ENCODE peak calls at places on chromosomes 5 and 9, in four cellular contexts. H is stomach, O is dorsolateral prefrontal cortex, M is colonic mucosa. T is an unnamed sample.

GRCh38 chr5:140548791-140549190 is 1.3 kb downstream of the EIF4EBP3 start:
- DNase-seq in H (no peak), O (no peak), M (no peak), T (no peak)

GRCh38 chr9:16348531-16348930 is 521.9 kb downstream of the BNC2 start:
- DNase-seq in H (no peak), O (no peak), M (no peak), T (no peak)

GRCh38 chr5:78509884-78510769 is 138.4 kb downstream of the LHFPL2 start:
- DNase-seq in H (peak), O (peak), M (peak), T (peak)

GRCh38 chr9:116327702-116328440 is 174.3 kb downstream of the PAPPA start:
- DNase-seq in H (no peak), O (no peak), M (no peak), T (peak)

GRCh38 chr5:115979628-115980041 is 17.4 kb downstream of the LVRN start:
- DNase-seq in H (no peak), O (no peak), M (no peak), T (no peak)

GRCh38 chr9:125323615-125324014 is 62.0 kb downstream of the GAPVD1 start:
- DNase-seq in H (no peak), O (no peak), M (no peak), T (no peak)

GRCh38 chr5:71537681-71538080 is 49.5 kb upstream of the MCCC2 start:
- DNase-seq in H (no peak), O (no peak), M (no peak), T (no peak)

GRCh38 chr9:84823426-84824271 is 154.1 kb downstream of the NTRK2 start:
- DNase-seq in H (no peak), O (no peak), M (peak), T (peak)

GRCh38 chr5:171783051-171783450 is 2.6 kb upstream of the SMIM23 start:
- DNase-seq in H (no peak), O (no peak), M (no peak), T (no peak)

GRCh38 chr5:160685695-160686094 is 166.3 kb downstream of the ATP10B start:
- DNase-seq in H (no peak), O (no peak), M (no peak), T (no peak)

GRCh38 chr5:143405063-143405746 is 1.7 kb upstream of the NR3C1 start:
- DNase-seq in H (peak), O (peak), M (peak), T (peak)

GRCh38 chr9:130995399-130995941 is 13.5 kb upstream of the LAMC3 start:
- DNase-seq in H (no peak), O (peak), M (peak), T (peak)

GRCh38 chr5:144774247-144774646 is 603.6 kb downstream of the KCTD16 start:
- DNase-seq in H (no peak), O (no peak), M (no peak), T (no peak)

GRCh38 chr9:37727002-37727401 is 26.6 kb upstream of the TRMT10B start:
- DNase-seq in H (no peak), O (no peak), M (no peak), T (no peak)

GRCh38 chr9:135760465-135760864 is 58.5 kb downstream of the KCNT1 start:
- DNase-seq in H (no peak), O (no peak), M (no peak), T (no peak)

DNA sequence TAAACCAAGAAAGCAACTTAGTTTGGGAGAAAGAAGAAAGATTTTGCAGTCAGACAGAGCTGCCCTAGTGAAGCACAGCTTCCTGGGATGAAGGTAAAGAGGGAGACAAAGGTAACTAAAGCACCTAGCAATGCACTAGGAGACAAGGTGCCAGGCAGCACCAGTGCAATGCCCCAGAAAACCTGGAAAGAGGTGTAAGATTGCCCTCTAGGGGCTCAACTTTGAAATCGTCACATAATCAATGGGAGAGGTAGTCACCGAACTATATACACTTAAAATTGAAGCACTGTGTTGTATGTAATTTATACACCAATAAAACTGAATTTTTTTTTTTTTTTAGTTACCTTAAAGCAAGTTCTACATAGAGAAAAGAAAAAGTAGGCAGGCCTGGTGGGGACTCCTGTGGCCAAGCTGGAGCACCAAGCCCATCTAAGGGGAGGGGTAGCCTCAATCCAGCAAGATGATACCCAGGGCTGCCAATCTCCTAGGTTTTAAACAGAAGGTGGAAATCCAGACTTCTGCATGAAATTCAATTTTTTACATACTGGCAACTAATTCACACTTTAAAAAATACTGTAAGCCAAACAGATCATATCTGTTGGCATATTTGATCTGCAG is 48.2 kb downstream of the CDK5RAP2 start:
- DNase-seq in H (no peak), O (no peak), M (peak), T (no peak)
- TF ChIP-seq CTCF in H (peak), O (peak), M (peak), T (peak)

GRCh38 chr5:126370796-126371718 is 52.2 kb upstream of the GRAMD2B start:
- DNase-seq in H (peak), O (no peak), M (peak), T (no peak)
- H3K27ac ChIP-seq in H (peak), O (no peak), M (peak), T (no peak)

GRCh38 chr5:61330879-61331406 is 1.1 kb upstream of the ZSWIM6 start:
- DNase-seq in H (peak), O (peak), M (peak), T (peak)
- TF ChIP-seq CTCF in H (peak), O (peak), M (peak), T (peak)

GRCh38 chr5:151060742-151061141 is 20.1 kb downstream of the TNIP1 start:
- DNase-seq in H (no peak), O (no peak), M (no peak), T (no peak)
- H3K27ac ChIP-seq in H (peak), O (no peak), M (no peak), T (no peak)

GRCh38 chr5:37836173-37837100 is 3.4 kb downstream of the GDNF start:
- DNase-seq in H (no peak), O (no peak), M (no peak), T (no peak)

GRCh38 chr5:37837101-37838032 is 2.5 kb downstream of the GDNF start:
- DNase-seq in H (peak), O (peak), M (peak), T (peak)

GRCh38 chr5:37833990-37834389 is 5.9 kb downstream of the GDNF start:
- DNase-seq in H (no peak), O (no peak), M (no peak), T (no peak)

GRCh38 chr5:37835400-37835973 is 4.4 kb downstream of the GDNF start:
- DNase-seq in H (no peak), O (no peak), M (no peak), T (no peak)

GRCh38 chr5:37834542-37835399 is 5.1 kb downstream of the GDNF start:
- DNase-seq in H (no peak), O (no peak), M (no peak), T (no peak)
- TF ChIP-seq CTCF in H (no peak), O (no peak), M (no peak), T (no peak)

DNA sequence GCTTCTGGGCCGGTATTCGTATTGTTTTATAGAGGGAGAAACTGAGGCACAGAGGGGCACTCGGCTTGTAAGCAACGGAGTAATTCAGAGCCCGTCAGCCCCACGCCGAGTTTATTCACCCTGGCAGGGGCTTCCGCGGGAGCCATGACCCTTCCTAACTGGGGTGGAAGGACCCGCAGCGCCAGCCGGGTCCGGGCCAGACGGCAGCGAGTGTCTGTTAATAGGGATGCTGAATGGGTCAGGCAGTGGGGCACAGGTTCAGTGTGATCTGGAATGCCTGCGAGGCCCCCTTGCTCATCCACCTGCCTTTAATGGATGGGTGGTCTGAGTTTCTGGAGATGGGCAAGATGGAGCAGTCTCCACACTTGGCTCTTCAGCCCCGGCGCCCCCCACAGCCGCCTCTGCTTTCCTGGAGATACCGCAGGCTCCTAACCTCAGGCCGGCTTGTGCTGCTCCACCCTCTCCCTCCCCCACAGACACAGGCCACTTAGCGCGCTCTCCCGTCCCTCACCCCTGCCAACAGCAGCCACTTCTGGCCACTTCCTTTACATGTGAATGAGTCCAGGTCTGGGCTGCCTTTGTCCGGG is 147.0 kb downstream of the ERCC6L2 start:
- DNase-seq in H (no peak), O (peak), M (peak), T (peak)
- H3K27ac ChIP-seq in H (peak), O (peak), M (peak), T (peak)

GRCh38 chr9:134663753-134664415 is 22.3 kb downstream of the COL5A1 start:
- DNase-seq in H (no peak), O (no peak), M (no peak), T (no peak)
- TF ChIP-seq CTCF in H (no peak), O (no peak), M (no peak), T (no peak)

GRCh38 chr5:175520321-175520720 is 42.0 kb downstream of the SFXN1 start:
- DNase-seq in H (no peak), O (no peak), M (no peak), T (no peak)
- H3K27ac ChIP-seq in H (no peak), O (peak), M (no peak), T (no peak)

T was measured in testis.